ENCODE peak calls at places on chromosomes 2 and 18, in four cellular contexts. One of them, this sample, is unnamed.

GRCh38 chr2:122191331-122191730 is 435.9 kb downstream of the TSN start:
- DNase-seq in H9: peak
- DNase-seq in stimulated activated effector memory CD8-positive, alpha-beta T cell treated with anti-CD3 and anti-CD28 coated beads, Interleukin-12 subunit alpha, Interleukin-12 subunit beta, amount 100 ng/mL, for 72 hours: no peak
- DNase-seq in SJSA1: no peak
- DNase-seq in this sample: peak

GRCh38 chr2:220499281-220499680 is 871.9 kb downstream of the SLC4A3 start:
- DNase-seq in H9: no peak
- DNase-seq in stimulated activated effector memory CD8-positive, alpha-beta T cell treated with anti-CD3 and anti-CD28 coated beads, Interleukin-12 subunit alpha, Interleukin-12 subunit beta, amount 100 ng/mL, for 72 hours: no peak
- DNase-seq in SJSA1: peak
- DNase-seq in this sample: no peak

GRCh38 chr2:69685321-69686048 is 41.9 kb upstream of the AAK1 start:
- DNase-seq in H9: no peak
- DNase-seq in stimulated activated effector memory CD8-positive, alpha-beta T cell treated with anti-CD3 and anti-CD28 coated beads, Interleukin-12 subunit alpha, Interleukin-12 subunit beta, amount 100 ng/mL, for 72 hours: peak
- DNase-seq in SJSA1: no peak
- DNase-seq in this sample: no peak

GRCh38 chr2:219045937-219046550 is 4.7 kb upstream of the CFAP65 start:
- DNase-seq in H9: peak
- DNase-seq in stimulated activated effector memory CD8-positive, alpha-beta T cell treated with anti-CD3 and anti-CD28 coated beads, Interleukin-12 subunit alpha, Interleukin-12 subunit beta, amount 100 ng/mL, for 72 hours: no peak
- DNase-seq in SJSA1: no peak
- DNase-seq in this sample: no peak

GRCh38 chr2:37675006-37675405 is 3.6 kb upstream of the CDC42EP3 start:
- DNase-seq in H9: no peak
- DNase-seq in stimulated activated effector memory CD8-positive, alpha-beta T cell treated with anti-CD3 and anti-CD28 coated beads, Interleukin-12 subunit alpha, Interleukin-12 subunit beta, amount 100 ng/mL, for 72 hours: no peak
- DNase-seq in SJSA1: no peak
- DNase-seq in this sample: no peak

GRCh38 chr2:191927991-191928390 is 81.1 kb upstream of the CAVIN2 start:
- DNase-seq in H9: no peak
- DNase-seq in stimulated activated effector memory CD8-positive, alpha-beta T cell treated with anti-CD3 and anti-CD28 coated beads, Interleukin-12 subunit alpha, Interleukin-12 subunit beta, amount 100 ng/mL, for 72 hours: no peak
- DNase-seq in SJSA1: no peak
- DNase-seq in this sample: no peak

GRCh38 chr18:26804474-26804873 is 61.0 kb downstream of the AQP4 start:
- DNase-seq in H9: no peak
- DNase-seq in stimulated activated effector memory CD8-positive, alpha-beta T cell treated with anti-CD3 and anti-CD28 coated beads, Interleukin-12 subunit alpha, Interleukin-12 subunit beta, amount 100 ng/mL, for 72 hours: no peak
- DNase-seq in SJSA1: no peak
- DNase-seq in this sample: no peak

GRCh38 chr2:9288233-9288632 is 81.6 kb downstream of the ASAP2 start:
- DNase-seq in H9: no peak
- DNase-seq in stimulated activated effector memory CD8-positive, alpha-beta T cell treated with anti-CD3 and anti-CD28 coated beads, Interleukin-12 subunit alpha, Interleukin-12 subunit beta, amount 100 ng/mL, for 72 hours: no peak
- DNase-seq in SJSA1: peak
- DNase-seq in this sample: no peak

GRCh38 chr2:1577846-1578245 is 164.6 kb downstream of the TPO start:
- DNase-seq in H9: no peak
- DNase-seq in stimulated activated effector memory CD8-positive, alpha-beta T cell treated with anti-CD3 and anti-CD28 coated beads, Interleukin-12 subunit alpha, Interleukin-12 subunit beta, amount 100 ng/mL, for 72 hours: no peak
- DNase-seq in SJSA1: no peak
- DNase-seq in this sample: no peak

GRCh38 chr2:68157002-68157401 is 686 bp upstream of the PNO1 start:
- DNase-seq in H9: no peak
- DNase-seq in stimulated activated effector memory CD8-positive, alpha-beta T cell treated with anti-CD3 and anti-CD28 coated beads, Interleukin-12 subunit alpha, Interleukin-12 subunit beta, amount 100 ng/mL, for 72 hours: no peak
- DNase-seq in SJSA1: no peak
- DNase-seq in this sample: no peak

GRCh38 chr2:28419705-28420270 is 27.1 kb downstream of the FOSL2 start:
- DNase-seq in H9: no peak
- DNase-seq in stimulated activated effector memory CD8-positive, alpha-beta T cell treated with anti-CD3 and anti-CD28 coated beads, Interleukin-12 subunit alpha, Interleukin-12 subunit beta, amount 100 ng/mL, for 72 hours: no peak
- DNase-seq in SJSA1: no peak
- DNase-seq in this sample: no peak

GRCh38 chr2:239826786-239827510 is 198.2 kb downstream of the NDUFA10 start:
- DNase-seq in H9: peak
- DNase-seq in stimulated activated effector memory CD8-positive, alpha-beta T cell treated with anti-CD3 and anti-CD28 coated beads, Interleukin-12 subunit alpha, Interleukin-12 subunit beta, amount 100 ng/mL, for 72 hours: peak
- DNase-seq in SJSA1: peak
- DNase-seq in this sample: no peak

GRCh38 chr2:46296216-46296839 is 879 bp upstream of the EPAS1 start:
- DNase-seq in H9: peak
- DNase-seq in stimulated activated effector memory CD8-positive, alpha-beta T cell treated with anti-CD3 and anti-CD28 coated beads, Interleukin-12 subunit alpha, Interleukin-12 subunit beta, amount 100 ng/mL, for 72 hours: no peak
- DNase-seq in SJSA1: no peak
- DNase-seq in this sample: no peak

GRCh38 chr18:73136134-73136533 is 268.3 kb upstream of the NETO1 start:
- DNase-seq in H9: no peak
- DNase-seq in stimulated activated effector memory CD8-positive, alpha-beta T cell treated with anti-CD3 and anti-CD28 coated beads, Interleukin-12 subunit alpha, Interleukin-12 subunit beta, amount 100 ng/mL, for 72 hours: no peak
- DNase-seq in SJSA1: no peak
- DNase-seq in this sample: no peak

GRCh38 chr2:102082591-102083586 is 59.7 kb upstream of the IL1R1 start:
- DNase-seq in H9: no peak
- DNase-seq in stimulated activated effector memory CD8-positive, alpha-beta T cell treated with anti-CD3 and anti-CD28 coated beads, Interleukin-12 subunit alpha, Interleukin-12 subunit beta, amount 100 ng/mL, for 72 hours: peak
- DNase-seq in SJSA1: no peak
- DNase-seq in this sample: no peak

GRCh38 chr2:14401838-14402237 is 230.7 kb upstream of the LRATD1 start:
- DNase-seq in H9: peak
- DNase-seq in stimulated activated effector memory CD8-positive, alpha-beta T cell treated with anti-CD3 and anti-CD28 coated beads, Interleukin-12 subunit alpha, Interleukin-12 subunit beta, amount 100 ng/mL, for 72 hours: no peak
- DNase-seq in SJSA1: no peak
- DNase-seq in this sample: peak

GRCh38 chr2:179050735-179051134 is 798 bp upstream of the CCDC141 start:
- DNase-seq in H9: no peak
- DNase-seq in stimulated activated effector memory CD8-positive, alpha-beta T cell treated with anti-CD3 and anti-CD28 coated beads, Interleukin-12 subunit alpha, Interleukin-12 subunit beta, amount 100 ng/mL, for 72 hours: no peak
- DNase-seq in SJSA1: no peak
- DNase-seq in this sample: no peak

GRCh38 chr18:54119524-54120019 is 104.9 kb downstream of the MBD2 start:
- DNase-seq in H9: peak
- DNase-seq in stimulated activated effector memory CD8-positive, alpha-beta T cell treated with anti-CD3 and anti-CD28 coated beads, Interleukin-12 subunit alpha, Interleukin-12 subunit beta, amount 100 ng/mL, for 72 hours: peak
- DNase-seq in SJSA1: no peak
- DNase-seq in this sample: peak